ENCODE peak calls at places on chromosome 17, in five cellular contexts. S, M, O, T and G are unnamed samples.

GRCh38 chr17:11454096-11454495 is 144.2 kb upstream of the DNAH9 start:
- DNase-seq in O (no peak), S (no peak), M (no peak), T (no peak), G (no peak)

GRCh38 chr17:31105991-31106390 is 11.2 kb downstream of the NF1 start:
- DNase-seq in T (no peak), S (no peak), O (no peak), M (no peak), G (no peak)

GRCh38 chr17:75518201-75518600 is 1.9 kb downstream of the TSEN54 start:
- DNase-seq in S (no peak), O (no peak), M (no peak), T (no peak), G (no peak)

GRCh38 chr17:32794533-32795246 is 82.2 kb downstream of the MYO1D start:
- DNase-seq in T (no peak), O (no peak), S (no peak), M (no peak), G (no peak)

GRCh38 chr17:50013079-50013478 is 18.1 kb upstream of the DLX3 start:
- DNase-seq in M (no peak), T (peak), S (no peak), O (no peak), G (no peak)

GRCh38 chr17:77734371-77735050 is 224.0 kb upstream of the TNRC6C start:
- DNase-seq in T (peak), O (no peak), S (peak), M (peak), G (peak)

GRCh38 chr17:39365252-39365651 is 36.2 kb downstream of the FBXL20 start:
- DNase-seq in S (peak), O (no peak), T (peak), M (no peak), G (peak)

GRCh38 chr17:6591599-6592158 is 35.3 kb upstream of the PITPNM3 start:
- DNase-seq in M (peak), O (no peak), T (no peak), S (peak), G (peak)

GRCh38 chr17:11273596-11273995 is 32.6 kb downstream of the SHISA6 start:
- DNase-seq in M (no peak), O (no peak), T (no peak), S (no peak), G (no peak)

GRCh38 chr17:17551361-17551760 is 40.1 kb downstream of the PEMT start:
- DNase-seq in S (no peak), O (no peak), M (no peak), T (no peak), G (no peak)

GRCh38 chr17:68318103-68318991 is 27.1 kb downstream of the ARSG start:
- DNase-seq in M (peak), O (peak), T (peak), S (peak), G (peak)

GRCh38 chr17:51298508-51299371 is 38.4 kb downstream of the UTP18 start:
- DNase-seq in O (peak), T (peak), M (peak), S (peak), G (no peak)

GRCh38 chr17:65027305-65027704 is 29.2 kb downstream of the GNA13 start:
- DNase-seq in M (peak), O (peak), T (peak), S (peak), G (no peak)

GRCh38 chr17:69608808-69609494 is 194.5 kb downstream of the MAP2K6 start:
- DNase-seq in S (peak), M (peak), O (no peak), T (peak), G (peak)

GRCh38 chr17:47949197-47949759 is 7.9 kb downstream of the PNPO start:
- DNase-seq in M (peak), O (peak), T (peak), S (peak), G (peak)

GRCh38 chr17:47952181-47953021 is 5.3 kb downstream of the PRR15L start:
- DNase-seq in T (no peak), O (no peak), S (no peak), M (no peak), G (no peak)

GRCh38 chr17:47948706-47949196 is 7.4 kb downstream of the PNPO start:
- DNase-seq in T (no peak), O (no peak), M (peak), S (no peak), G (no peak)

GRCh38 chr17:47950448-47950847 is 7.2 kb downstream of the PRR15L start:
- DNase-seq in M (no peak), T (no peak), S (no peak), O (no peak), G (no peak)

GRCh38 chr17:47949951-47950350 is 7.7 kb downstream of the PRR15L start:
- DNase-seq in S (no peak), M (no peak), O (no peak), T (no peak), G (no peak)
- H3K4me3 ChIP-seq in S (no peak), M (no peak), O (no peak), T (no peak), G (no peak)

GRCh38 chr17:28327709-28328108 is 7.6 kb downstream of the IFT20 start:
- DNase-seq in S (peak), T (no peak), M (no peak), O (no peak), G (no peak)
- TF ChIP-seq CTCF in S (peak), T (peak), M (peak), O (peak), G (peak)

GRCh38 chr17:48618366-48618896 is 3.3 kb upstream of the HOXB8 start:
- DNase-seq in M (peak), O (peak), S (peak), T (peak), G (peak)
- H3K4me3 ChIP-seq in M (no peak), O (peak), S (no peak), T (no peak), G (no peak)

DNA sequence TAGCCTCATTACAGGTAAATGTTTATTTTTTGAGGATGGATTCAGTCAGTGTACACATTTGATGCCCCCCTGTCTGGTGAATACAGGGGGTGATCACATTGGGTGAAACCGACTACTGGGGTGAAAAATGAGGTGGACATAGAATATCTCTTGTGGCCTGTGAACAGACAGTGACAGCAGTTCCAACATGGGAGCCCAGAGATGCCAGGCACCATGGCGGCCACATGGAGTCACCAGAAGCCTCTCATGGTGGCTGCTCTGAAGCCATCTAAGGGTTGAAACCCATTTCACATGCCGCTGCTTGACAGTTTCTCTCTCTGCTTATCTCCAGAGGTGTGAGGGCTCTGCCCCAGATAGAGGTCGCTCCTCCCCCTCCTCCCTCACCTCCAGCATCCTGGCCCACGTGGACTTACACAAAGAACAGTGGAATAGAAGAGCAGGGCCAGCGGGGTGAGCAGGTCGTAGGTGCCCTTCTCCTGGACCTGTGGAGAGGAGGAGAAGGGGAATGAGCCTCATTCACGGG is 37.8 kb upstream of the PIK3R6 start:
- DNase-seq in M (no peak), T (no peak), O (no peak), S (no peak), G (no peak)
- TF ChIP-seq CTCF in M (no peak), T (no peak), O (no peak), S (no peak), G (no peak)